ENCODE peak calls at places on chromosomes 1 and 21, in four cellular contexts. I is A549, Y is HepG2, K is H1. T is an unnamed sample.

GRCh38 chr21:46326110-46326703 is 2.3 kb downstream of the PCNT start:
- DNase-seq in I (no peak), Y (peak), K (no peak), T (no peak)

GRCh38 chr1:12678350-12678749 is 34.5 kb downstream of the AADACL4 start:
- DNase-seq in I (no peak), Y (no peak), K (no peak), T (no peak)

GRCh38 chr1:88973520-88974137 is 18.8 kb downstream of the KYAT3 start:
- DNase-seq in I (peak), Y (peak), K (no peak), T (no peak)

GRCh38 chr1:224592636-224593579 is 23.2 kb upstream of the CNIH3 start:
- DNase-seq in I (no peak), Y (no peak), K (no peak), T (no peak)

GRCh38 chr1:86155061-86155806 is 1.3 kb downstream of the COL24A1 start:
- DNase-seq in I (no peak), Y (no peak), K (no peak), T (no peak)

GRCh38 chr1:202671388-202671787 is 38.9 kb downstream of the SYT2 start:
- DNase-seq in I (no peak), Y (no peak), K (no peak), T (no peak)

GRCh38 chr1:231093158-231093922 is 53.3 kb upstream of the FAM89A start:
- DNase-seq in I (peak), Y (no peak), K (no peak), T (no peak)

GRCh38 chr1:11731719-11732283 is 4.1 kb upstream of the AGTRAP start:
- DNase-seq in I (no peak), Y (peak), K (no peak), T (no peak)

GRCh38 chr1:31617917-31618746 is 643 bp downstream of the HCRTR1 start:
- DNase-seq in I (peak), Y (peak), K (no peak), T (no peak)

GRCh38 chr1:41455479-41456271 is 28.8 kb downstream of the EDN2 start:
- DNase-seq in I (no peak), Y (no peak), K (no peak), T (no peak)

GRCh38 chr1:22275211-22275610 is 132.3 kb upstream of the WNT4 start:
- DNase-seq in I (no peak), Y (no peak), K (no peak), T (no peak)

DNA sequence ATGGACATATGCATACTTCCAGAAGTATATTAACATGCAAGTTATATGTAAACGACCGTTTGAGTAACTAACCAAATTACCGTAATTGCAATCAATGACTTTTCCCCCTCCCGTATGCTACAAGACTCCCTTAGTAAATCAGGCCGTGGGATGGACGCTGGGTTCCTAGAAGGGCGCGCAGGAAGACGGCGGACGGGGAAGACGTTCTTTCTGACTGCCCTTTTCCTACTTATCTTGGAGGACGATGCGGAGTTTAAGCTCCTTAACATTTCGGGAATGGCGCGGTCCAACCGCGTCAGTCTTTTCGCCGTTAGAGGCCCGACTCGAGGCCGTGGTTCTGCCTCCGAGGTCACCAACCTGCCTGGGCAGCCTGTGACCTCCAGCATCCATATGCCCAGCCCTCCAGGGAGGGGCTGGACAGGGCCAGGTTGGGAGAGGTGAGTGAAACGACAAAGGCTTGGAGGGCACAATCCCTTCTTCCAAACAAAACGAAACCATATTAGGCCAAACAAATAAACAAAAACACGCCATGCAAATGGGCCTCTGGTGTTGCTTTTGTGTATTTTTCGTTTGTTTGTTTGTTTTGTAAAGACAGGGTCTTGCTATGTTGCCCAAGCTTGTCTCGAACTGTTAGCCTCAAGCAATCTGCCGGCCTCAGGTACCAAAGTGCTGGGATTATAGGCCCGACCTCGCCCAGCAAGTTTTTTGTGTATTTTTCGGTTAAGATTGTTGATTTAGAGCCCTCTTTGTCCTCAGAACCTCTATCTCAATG is 873 bp upstream of the PI4KB start:
- DNase-seq in I (peak), Y (no peak), K (no peak), T (no peak)
- TF ChIP-seq KDM1A in I (no peak), Y (peak), K (no peak), T (no peak)

GRCh38 chr21:36141513-36141925 is 6.6 kb downstream of the CBR3 start:
- DNase-seq in I (peak), Y (peak), K (peak), T (peak)

GRCh38 chr21:36132691-36133090 is 2.2 kb upstream of the CBR3 start:
- DNase-seq in I (no peak), Y (no peak), K (no peak), T (no peak)

GRCh38 chr21:36134820-36135390 is at the start of gene CBR3:
- DNase-seq in I (peak), Y (no peak), K (no peak), T (no peak)

DNA sequence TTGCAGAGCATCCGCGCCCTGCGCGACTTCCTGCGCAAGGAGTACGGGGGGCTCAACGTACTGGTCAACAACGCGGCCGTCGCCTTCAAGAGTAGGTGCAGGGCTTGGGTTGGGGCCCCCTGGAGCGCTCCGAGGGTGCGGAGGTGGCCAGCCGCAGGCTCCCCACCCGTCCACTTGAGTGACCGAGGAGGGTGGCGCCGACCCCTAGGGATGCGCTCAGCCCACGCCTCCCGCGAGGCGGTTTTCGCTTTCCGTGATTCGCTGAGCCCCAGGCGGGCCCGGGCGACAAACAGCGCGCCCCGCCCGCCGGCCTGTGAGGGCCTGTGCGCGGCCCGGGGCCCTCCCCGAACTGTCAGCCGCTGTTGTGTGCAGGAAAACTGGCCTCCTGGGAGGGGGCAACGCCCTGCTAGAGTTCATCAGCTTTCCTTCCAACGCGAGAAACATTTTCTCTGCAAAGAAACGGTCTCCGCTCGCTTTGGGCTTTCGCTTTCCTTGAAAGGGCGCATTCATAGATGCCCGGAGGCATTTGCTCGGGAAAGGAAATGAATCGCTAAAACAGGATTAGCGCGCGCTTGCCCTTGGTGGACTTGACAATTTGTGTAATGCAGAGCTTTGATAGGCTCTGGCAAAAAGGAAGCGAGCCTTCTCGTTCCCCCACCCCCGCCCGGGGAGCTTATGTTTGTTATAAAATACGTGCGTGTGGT is 664 bp downstream of the CBR3 start:
- DNase-seq in I (peak), Y (no peak), K (no peak), T (no peak)
- TF ChIP-seq HDAC2 in I (no peak), Y (no peak), K (no peak), T (no peak)

GRCh38 chr1:8373547-8374270 is 55.8 kb downstream of the SLC45A1 start:
- DNase-seq in I (no peak), Y (no peak), K (no peak), T (no peak)
- TF ChIP-seq KDM1A in I (no peak), Y (no peak), K (no peak), T (no peak)

GRCh38 chr1:6587261-6588005 is 7.6 kb downstream of the ZBTB48 start:
- DNase-seq in I (no peak), Y (no peak), K (no peak), T (no peak)
- TF ChIP-seq HDAC2 in I (no peak), Y (no peak), K (no peak), T (no peak)

GRCh38 chr1:53642607-53643006 is 96.4 kb downstream of the GLIS1 start:
- DNase-seq in I (no peak), Y (no peak), K (no peak), T (no peak)
- TF ChIP-seq KDM1A in I (no peak), Y (no peak), K (no peak), T (no peak)

GRCh38 chr1:111032295-111032897 is 68.7 kb upstream of the LRIF1 start:
- DNase-seq in I (peak), Y (peak), K (no peak), T (no peak)
- TF ChIP-seq HDAC2 in I (no peak), Y (no peak), K (no peak), T (no peak)

GRCh38 chr1:67713071-67713806 is 28.2 kb downstream of the GADD45A start:
- DNase-seq in I (peak), Y (peak), K (no peak), T (no peak)
- TF ChIP-seq KDM1A in I (no peak), Y (no peak), K (no peak), T (no peak)

DNA sequence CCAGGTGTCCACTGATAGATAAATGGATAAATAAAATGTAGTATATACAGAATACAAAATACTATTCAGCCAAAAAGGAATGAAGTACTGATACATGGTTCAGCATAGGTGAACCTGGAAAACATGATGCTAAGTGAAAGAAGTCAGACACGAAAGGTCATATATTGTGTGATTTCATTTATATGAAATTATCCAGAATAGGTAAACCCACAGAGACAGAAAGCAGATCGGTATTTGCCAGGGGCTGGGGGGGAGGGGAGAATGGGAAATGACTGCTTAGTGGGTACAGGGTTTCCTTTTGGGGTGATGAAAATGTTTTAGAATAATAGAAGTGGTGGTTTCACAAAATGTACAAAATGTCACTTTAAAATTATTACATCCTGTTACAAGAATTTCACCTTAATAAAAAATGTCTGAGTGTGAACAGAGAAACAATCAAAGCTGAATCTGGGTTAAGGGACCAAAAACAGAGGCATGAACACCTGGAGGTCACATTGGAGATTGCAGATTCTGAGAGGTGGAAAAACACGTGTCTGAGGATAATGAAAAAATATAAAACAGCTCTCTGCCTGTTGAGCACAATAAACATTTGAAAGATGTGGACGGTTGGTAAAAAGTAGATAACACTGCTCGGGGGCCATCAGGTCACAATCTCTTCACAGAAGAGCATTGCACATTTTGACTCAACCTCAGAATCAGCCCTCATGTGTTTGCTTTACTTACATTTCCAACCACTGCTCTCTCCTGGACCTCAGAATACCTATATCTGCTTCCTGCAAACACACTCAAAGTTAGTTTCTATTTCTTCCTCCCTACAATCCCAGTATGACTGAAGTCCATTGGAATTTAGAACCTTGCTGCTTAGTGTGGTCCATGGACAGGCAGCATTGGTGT is 3.3 kb downstream of the SLAMF6 start:
- DNase-seq in I (peak), Y (no peak), K (no peak), T (peak)
- TF ChIP-seq HDAC2 in I (no peak), Y (no peak), K (no peak), T (no peak)

GRCh38 chr1:59355361-59355760 is 58.5 kb downstream of the FGGY start:
- DNase-seq in I (no peak), Y (no peak), K (no peak), T (no peak)
- TF ChIP-seq KDM1A in I (no peak), Y (no peak), K (no peak), T (no peak)

T was measured in GM12878.